ENCODE peak calls at places on chromosomes 12 and 14, in eight cellular contexts. D, U, R, N, X, J, L and B are unnamed samples.

GRCh38 chr14:72970058-72970630 is 43.9 kb downstream of the DCAF4 start:
- DNase-seq in U (no peak), J (no peak), R (no peak), X (no peak), L (no peak), N (peak; percentile 57), D (no peak), B (no peak)

GRCh38 chr12:123062682-123063426 is 82.4 kb downstream of the ARL6IP4 start:
- DNase-seq in N (peak; percentile 79), J (no peak), L (no peak), X (peak; percentile 88), R (peak; percentile 31), D (no peak), U (peak; percentile 76), B (peak; percentile 41)

GRCh38 chr14:80055912-80056801 is 155.1 kb downstream of the DIO2 start:
- DNase-seq in X (peak; percentile 66), J (peak; percentile 55), L (peak; percentile 62), U (peak; percentile 70), D (peak; percentile 53), N (no peak), R (peak; percentile 47), B (peak; percentile 34)

GRCh38 chr14:53670701-53671100 is 285.9 kb downstream of the BMP4 start:
- DNase-seq in D (no peak), N (no peak), R (no peak), J (peak; percentile 64), U (peak; percentile 89), X (peak; percentile 89), L (no peak), B (no peak)

GRCh38 chr14:22332671-22333407 is 256.2 kb downstream of the DAD1 start:
- DNase-seq in X (no peak), N (no peak), R (no peak), D (no peak), J (no peak), L (no peak), U (peak; percentile 9), B (no peak)

GRCh38 chr14:68786491-68787234 is 6.2 kb downstream of the ZFP36L1 start:
- DNase-seq in X (peak; percentile 90), L (no peak), N (no peak), U (peak; percentile 72), R (peak; percentile 15), D (no peak), J (no peak), B (no peak)

GRCh38 chr12:28051516-28052456 is 79.3 kb upstream of the PTHLH start:
- DNase-seq in L (no peak), U (peak; percentile 85), J (no peak), R (no peak), X (peak; percentile 62), N (no peak), D (no peak), B (no peak)

GRCh38 chr12:99529966-99530365 is 117.6 kb upstream of the GARIN6 start:
- DNase-seq in J (peak; percentile 6), X (peak; percentile 1), R (no peak), N (no peak), D (no peak), L (no peak), U (peak; percentile 1), B (no peak)

GRCh38 chr12:123934829-123935228 is 37.8 kb downstream of the CCDC92 start:
- DNase-seq in X (peak; percentile 66), D (no peak), J (no peak), L (no peak), U (peak; percentile 33), N (no peak), R (no peak), B (no peak)

GRCh38 chr12:95417372-95417771 is 56.6 kb upstream of the METAP2 start:
- DNase-seq in U (peak; percentile 49), J (no peak), D (no peak), N (no peak), R (no peak), X (no peak), L (no peak), B (no peak)

GRCh38 chr14:85533821-85534271 is 3.9 kb downstream of the FLRT2 start:
- DNase-seq in N (peak; percentile 61), D (peak; percentile 30), R (peak; percentile 24), X (peak; percentile 36), J (no peak), U (peak; percentile 15), L (peak; percentile 53), B (no peak)

GRCh38 chr12:52965337-52965731 is 16.4 kb downstream of the KRT18 start:
- DNase-seq in N (no peak), X (peak; percentile 54), L (peak; percentile 77), J (no peak), R (no peak), U (no peak), D (no peak), B (no peak)

GRCh38 chr12:42810006-42810405 is 220.5 kb upstream of the PRICKLE1 start:
- DNase-seq in D (no peak), X (no peak), U (no peak), L (no peak), J (peak; percentile 45), N (no peak), R (no peak), B (no peak)

GRCh38 chr14:49950275-49951250 is 57.7 kb downstream of the ARF6 start:
- DNase-seq in N (no peak), U (no peak), X (no peak), R (peak; percentile 18), D (no peak), L (no peak), J (no peak), B (peak; percentile 84)

GRCh38 chr12:29146201-29146600 is 2.9 kb upstream of the FAR2 start:
- DNase-seq in L (no peak), D (no peak), U (no peak), X (no peak), R (no peak), J (no peak), N (no peak), B (no peak)

DNA sequence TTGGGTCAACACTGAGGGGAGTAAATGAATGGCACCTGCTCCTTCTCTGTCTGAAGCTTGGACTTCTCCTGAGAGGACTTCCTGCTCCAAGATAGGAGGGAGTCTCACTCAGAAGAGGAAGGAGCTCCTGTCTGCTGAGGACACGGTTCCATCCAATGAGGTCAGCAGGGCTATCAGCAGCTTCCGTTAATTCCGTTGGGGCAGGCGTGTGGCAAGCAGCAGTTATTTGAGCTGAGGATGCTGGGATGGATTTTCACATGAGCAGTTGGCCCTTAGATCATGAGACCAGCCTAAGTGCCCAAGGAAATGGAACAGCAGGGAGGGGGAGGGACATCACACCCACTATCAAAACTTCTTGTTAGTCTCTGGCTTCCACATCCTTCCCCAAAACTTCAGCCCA is 159.0 kb upstream of the PZP start:
- DNase-seq in J (no peak), N (no peak), D (no peak), U (no peak), L (no peak), X (no peak), R (no peak), B (no peak)
- TF ChIP-seq CTCF in J (no peak), N (no peak), D (no peak), U (no peak), L (no peak), X (no peak), R (no peak), B (no peak)

GRCh38 chr12:46944104-46944503 is 118.3 kb upstream of the SLC38A4 start:
- DNase-seq in U (peak; percentile 67), D (no peak), J (no peak), X (peak; percentile 75), L (no peak), N (no peak), R (peak; percentile 37), B (no peak)
- TF ChIP-seq CTCF in U (peak; percentile 30), D (no peak), J (peak; percentile 31), X (peak; percentile 40), L (peak; percentile 25), N (peak; percentile 20), R (peak; percentile 6), B (no peak)

GRCh38 chr12:70982991-70983390 is 62.5 kb upstream of the PTPRR start:
- DNase-seq in N (no peak), J (no peak), L (no peak), U (peak; percentile 25), X (peak; percentile 42), R (no peak), D (no peak), B (no peak)

GRCh38 chr12:70989232-70989631 is 68.7 kb upstream of the PTPRR start:
- DNase-seq in X (no peak), U (peak; percentile 43), J (no peak), N (no peak), D (no peak), L (no peak), R (no peak), B (no peak)

GRCh38 chr12:70983692-70984091 is 63.2 kb upstream of the PTPRR start:
- DNase-seq in X (no peak), U (no peak), L (peak; percentile 50), D (no peak), N (no peak), J (no peak), R (no peak), B (no peak)

GRCh38 chr12:70982286-70982685 is 61.7 kb upstream of the PTPRR start:
- DNase-seq in D (no peak), L (no peak), N (no peak), J (no peak), X (peak; percentile 43), U (peak; percentile 35), R (no peak), B (no peak)

GRCh38 chr12:70985850-70986249 is 65.3 kb upstream of the PTPRR start:
- DNase-seq in D (no peak), X (peak; percentile 26), L (no peak), J (no peak), N (no peak), R (no peak), U (peak; percentile 83), B (no peak)
- TF ChIP-seq CTCF in D (no peak), X (no peak), L (no peak), J (no peak), N (no peak), R (no peak), U (no peak), B (no peak)

GRCh38 chr12:107373238-107373809 is 280.0 kb upstream of the CRY1 start:
- DNase-seq in X (no peak), J (no peak), R (no peak), U (no peak), N (no peak), D (no peak), L (no peak), B (no peak)

GRCh38 chr12:107369679-107370078 is 276.3 kb upstream of the CRY1 start:
- DNase-seq in J (no peak), L (no peak), N (no peak), X (no peak), R (no peak), U (no peak), D (no peak), B (no peak)

GRCh38 chr12:107375231-107375630 is 281.9 kb upstream of the CRY1 start:
- DNase-seq in U (no peak), R (no peak), J (no peak), X (no peak), L (no peak), N (no peak), D (no peak), B (no peak)

GRCh38 chr12:107374136-107374535 is 280.8 kb upstream of the CRY1 start:
- DNase-seq in L (no peak), X (no peak), U (no peak), D (no peak), J (no peak), R (no peak), N (no peak), B (no peak)

DNA sequence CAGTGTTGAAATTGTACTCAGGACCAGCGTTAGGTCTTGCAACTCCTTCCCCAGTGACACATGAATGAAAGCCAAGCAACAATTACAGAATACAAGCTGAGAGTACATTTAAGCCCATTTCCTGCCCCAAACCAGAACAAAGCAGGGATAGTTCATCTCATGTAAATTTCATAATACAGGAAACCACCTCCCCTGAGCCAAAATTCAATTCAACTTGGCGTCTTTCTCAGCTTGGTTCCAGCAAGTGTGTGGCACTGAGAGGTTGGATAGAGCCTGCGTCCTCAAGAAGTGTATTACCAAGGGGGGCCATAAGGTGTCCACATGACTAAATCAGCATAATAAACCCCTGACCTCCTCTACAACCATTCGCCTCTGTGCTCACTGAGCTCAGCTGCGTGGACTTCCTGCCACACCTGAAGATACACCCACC is 278.9 kb upstream of the CRY1 start:
- DNase-seq in U (no peak), N (no peak), L (no peak), D (no peak), R (no peak), J (peak; percentile 67), X (no peak), B (no peak)
- TF ChIP-seq CTCF in U (no peak), N (no peak), L (no peak), D (no peak), R (no peak), J (peak; percentile 5), X (no peak), B (no peak)